ENCODE peak calls at places on chromosomes 11 and 22, in seven cellular contexts. One of them, this sample, is unnamed.

GRCh38 chr11:65588199-65589054 is 7.2 kb downstream of the KCNK7 start:
- DNase-seq in NCI-H748 treated with DMSO at 0.1 percent for 48 hours: no peak
- DNase-seq in stimulated activated CD8-positive, alpha-beta memory T cell treated with anti-CD3 and anti-CD28 coated beads, Interleukin-4, amount 100 ng/mL, for 48 hours: peak; percentile 87
- DNase-seq in SW 1271: no peak
- DNase-seq in activated effector memory CD4-positive, alpha-beta T cell treated with Interleukin-2 at 50 U/mL for 16 hours: peak; percentile 60
- DNase-seq in neural progenitor cell: peak; percentile 76
- DNase-seq in spleen: peak; percentile 92
- DNase-seq in this sample: no peak

GRCh38 chr22:27804683-27805297 is 3.2 kb upstream of the MN1 start:
- DNase-seq in NCI-H748 treated with DMSO at 0.1 percent for 48 hours: peak; percentile 15
- DNase-seq in stimulated activated CD8-positive, alpha-beta memory T cell treated with anti-CD3 and anti-CD28 coated beads, Interleukin-4, amount 100 ng/mL, for 48 hours: peak; percentile 70
- DNase-seq in SW 1271: no peak
- DNase-seq in activated effector memory CD4-positive, alpha-beta T cell treated with Interleukin-2 at 50 U/mL for 16 hours: peak; percentile 26
- DNase-seq in neural progenitor cell: peak; percentile 88
- DNase-seq in spleen: no peak
- DNase-seq in this sample: no peak

GRCh38 chr11:2860636-2861035 is 24.9 kb downstream of the CDKN1C start:
- DNase-seq in NCI-H748 treated with DMSO at 0.1 percent for 48 hours: no peak
- DNase-seq in stimulated activated CD8-positive, alpha-beta memory T cell treated with anti-CD3 and anti-CD28 coated beads, Interleukin-4, amount 100 ng/mL, for 48 hours: peak; percentile 47
- DNase-seq in SW 1271: no peak
- DNase-seq in activated effector memory CD4-positive, alpha-beta T cell treated with Interleukin-2 at 50 U/mL for 16 hours: no peak
- DNase-seq in neural progenitor cell: no peak
- DNase-seq in spleen: no peak
- DNase-seq in this sample: no peak

GRCh38 chr11:20050551-20051333 is 109.5 kb downstream of the DBX1 start:
- DNase-seq in NCI-H748 treated with DMSO at 0.1 percent for 48 hours: no peak
- DNase-seq in stimulated activated CD8-positive, alpha-beta memory T cell treated with anti-CD3 and anti-CD28 coated beads, Interleukin-4, amount 100 ng/mL, for 48 hours: no peak
- DNase-seq in SW 1271: no peak
- DNase-seq in activated effector memory CD4-positive, alpha-beta T cell treated with Interleukin-2 at 50 U/mL for 16 hours: no peak
- DNase-seq in neural progenitor cell: peak; percentile 31
- DNase-seq in spleen: no peak
- DNase-seq in this sample: peak; percentile 15

GRCh38 chr11:44774131-44774530 is 47.4 kb downstream of the TSPAN18 start:
- DNase-seq in NCI-H748 treated with DMSO at 0.1 percent for 48 hours: no peak
- DNase-seq in stimulated activated CD8-positive, alpha-beta memory T cell treated with anti-CD3 and anti-CD28 coated beads, Interleukin-4, amount 100 ng/mL, for 48 hours: no peak
- DNase-seq in SW 1271: no peak
- DNase-seq in activated effector memory CD4-positive, alpha-beta T cell treated with Interleukin-2 at 50 U/mL for 16 hours: no peak
- DNase-seq in neural progenitor cell: no peak
- DNase-seq in spleen: peak; percentile 58
- DNase-seq in this sample: no peak

GRCh38 chr11:111044751-111045407 is 200.6 kb upstream of the POU2AF2 start:
- DNase-seq in NCI-H748 treated with DMSO at 0.1 percent for 48 hours: no peak
- DNase-seq in stimulated activated CD8-positive, alpha-beta memory T cell treated with anti-CD3 and anti-CD28 coated beads, Interleukin-4, amount 100 ng/mL, for 48 hours: no peak
- DNase-seq in SW 1271: no peak
- DNase-seq in activated effector memory CD4-positive, alpha-beta T cell treated with Interleukin-2 at 50 U/mL for 16 hours: no peak
- DNase-seq in neural progenitor cell: no peak
- DNase-seq in spleen: no peak
- DNase-seq in this sample: no peak

GRCh38 chr11:64853709-64854108 is 9.3 kb upstream of the CDC42BPG start:
- DNase-seq in NCI-H748 treated with DMSO at 0.1 percent for 48 hours: no peak
- DNase-seq in stimulated activated CD8-positive, alpha-beta memory T cell treated with anti-CD3 and anti-CD28 coated beads, Interleukin-4, amount 100 ng/mL, for 48 hours: no peak
- DNase-seq in SW 1271: no peak
- DNase-seq in activated effector memory CD4-positive, alpha-beta T cell treated with Interleukin-2 at 50 U/mL for 16 hours: no peak
- DNase-seq in neural progenitor cell: no peak
- DNase-seq in spleen: peak; percentile 91
- DNase-seq in this sample: no peak

GRCh38 chr11:396511-396947 is 2.5 kb downstream of the PKP3 start:
- DNase-seq in NCI-H748 treated with DMSO at 0.1 percent for 48 hours: no peak
- DNase-seq in stimulated activated CD8-positive, alpha-beta memory T cell treated with anti-CD3 and anti-CD28 coated beads, Interleukin-4, amount 100 ng/mL, for 48 hours: no peak
- DNase-seq in SW 1271: peak; percentile 54
- DNase-seq in activated effector memory CD4-positive, alpha-beta T cell treated with Interleukin-2 at 50 U/mL for 16 hours: no peak
- DNase-seq in neural progenitor cell: no peak
- DNase-seq in spleen: peak; percentile 81
- DNase-seq in this sample: no peak

GRCh38 chr22:17116931-17117330 is 4.2 kb downstream of the TMEM121B start:
- DNase-seq in NCI-H748 treated with DMSO at 0.1 percent for 48 hours: no peak
- DNase-seq in stimulated activated CD8-positive, alpha-beta memory T cell treated with anti-CD3 and anti-CD28 coated beads, Interleukin-4, amount 100 ng/mL, for 48 hours: no peak
- DNase-seq in SW 1271: no peak
- DNase-seq in activated effector memory CD4-positive, alpha-beta T cell treated with Interleukin-2 at 50 U/mL for 16 hours: no peak
- DNase-seq in neural progenitor cell: peak; percentile 66
- DNase-seq in spleen: peak; percentile 33
- DNase-seq in this sample: no peak